ENCODE peak calls at places on chromosome 17, in nine cellular contexts. A is kidney epithelial cell, Y is endothelial cell, U is A549, E is AG10803, I is NCI-H1930, Z is GM18507, N is T-helper 17 cell, S is neural progenitor cell. X is an unnamed sample.

GRCh38 chr17:19301274-19301946 is 61.1 kb downstream of the B9D1 start:
- DNase-seq in A (no peak), Y (no peak), U (no peak), E (no peak), I (no peak), Z (no peak), N (no peak), S (no peak), X (no peak)

GRCh38 chr17:66240630-66241029 is 11.4 kb upstream of the APOH start:
- DNase-seq in A (no peak), Y (no peak), U (peak; percentile 31), E (peak; percentile 55), I (no peak), Z (no peak), N (no peak), S (no peak), X (no peak)

GRCh38 chr17:67637901-67638641 is 79.7 kb upstream of the NOL11 start:
- DNase-seq in A (peak; percentile 32), Y (no peak), U (no peak), E (no peak), I (no peak), Z (no peak), N (no peak), S (no peak), X (no peak)

GRCh38 chr17:42310281-42311156 is 22.2 kb downstream of the STAT5A start:
- DNase-seq in A (no peak), Y (no peak), U (no peak), E (no peak), I (no peak), Z (no peak), N (no peak), S (peak; percentile 31), X (no peak)

GRCh38 chr17:2050871-2051387 is 4.0 kb upstream of the HIC1 start:
- DNase-seq in A (no peak), Y (peak; percentile 33), U (peak; percentile 58), E (no peak), I (peak; percentile 23), Z (no peak), N (no peak), S (peak; percentile 82), X (no peak)

GRCh38 chr17:75508122-75508719 is 7.1 kb downstream of the CASKIN2 start:
- DNase-seq in A (no peak), Y (no peak), U (no peak), E (no peak), I (no peak), Z (no peak), N (no peak), S (no peak), X (no peak)

GRCh38 chr17:8609910-8610309 is 20.6 kb downstream of the MYH10 start:
- DNase-seq in A (no peak), Y (no peak), U (no peak), E (no peak), I (no peak), Z (no peak), N (no peak), S (no peak), X (no peak)

GRCh38 chr17:39904990-39905288 is 13.5 kb downstream of the GSDMB start:
- DNase-seq in A (no peak), Y (no peak), U (no peak), E (no peak), I (no peak), Z (no peak), N (no peak), S (no peak), X (no peak)

GRCh38 chr17:66276328-66276937 is 26.0 kb upstream of the PRKCA start:
- DNase-seq in A (no peak), Y (no peak), U (peak; percentile 58), E (peak; percentile 11), I (no peak), Z (no peak), N (no peak), S (no peak), X (no peak)

GRCh38 chr17:49968380-49969133 is 433 bp upstream of the DLX4 start:
- DNase-seq in A (no peak), Y (peak; percentile 68), U (peak; percentile 86), E (peak; percentile 76), I (no peak), Z (peak; percentile 30), N (peak; percentile 33), S (peak; percentile 93), X (peak; percentile 46)

X was measured in retinal pigment epithelial cell.